ENCODE peak calls at places on chromosomes 3 and 15, in eight cellular contexts. H, M, L, Y, P, G, R and Q are unnamed samples.

GRCh38 chr3:160842021-160843005 is 86.3 kb downstream of the PPM1L start:
- DNase-seq in H (no peak), M (no peak), L (no peak), Y (no peak), P (no peak), G (no peak), R (no peak), Q (no peak)

GRCh38 chr3:192445768-192446644 is 281.3 kb downstream of the FGF12 start:
- DNase-seq in H (peak), M (no peak), L (no peak), Y (no peak), P (no peak), G (no peak), R (no peak), Q (no peak)

GRCh38 chr3:127211118-127212060 is 18.5 kb downstream of the PRR23E start:
- DNase-seq in H (no peak), M (no peak), L (no peak), Y (no peak), P (no peak), G (no peak), R (no peak), Q (peak)

GRCh38 chr3:123809597-123809996 is 74.5 kb downstream of the MYLK start:
- DNase-seq in H (no peak), M (no peak), L (no peak), Y (no peak), P (no peak), G (no peak), R (no peak), Q (no peak)

GRCh38 chr3:52453496-52454234 is at the start of gene TNNC1:
- DNase-seq in H (peak), M (no peak), L (no peak), Y (peak), P (no peak), G (no peak), R (peak), Q (no peak)

GRCh38 chr15:90560229-90560771 is 30.6 kb downstream of the CRTC3 start:
- DNase-seq in H (peak), M (no peak), L (no peak), Y (no peak), P (no peak), G (no peak), R (no peak), Q (no peak)

GRCh38 chr3:191300422-191300821 is 28.8 kb upstream of the CCDC50 start:
- DNase-seq in H (no peak), M (no peak), L (no peak), Y (no peak), P (no peak), G (no peak), R (no peak), Q (no peak)

GRCh38 chr3:141686477-141687280 is 51.4 kb upstream of the RNF7 start:
- DNase-seq in H (no peak), M (no peak), L (no peak), Y (peak), P (peak), G (peak), R (peak), Q (no peak)

GRCh38 chr3:52068055-52068704 is 11.8 kb upstream of the DUSP7 start:
- DNase-seq in H (no peak), M (no peak), L (no peak), Y (no peak), P (no peak), G (no peak), R (no peak), Q (no peak)

GRCh38 chr15:67406257-67406861 is 114.6 kb upstream of the C15orf61 start:
- DNase-seq in H (no peak), M (no peak), L (no peak), Y (no peak), P (no peak), G (no peak), R (no peak), Q (no peak)

GRCh38 chr3:177284383-177284881 is 87.2 kb upstream of the TBL1XR1 start:
- DNase-seq in H (peak), M (no peak), L (no peak), Y (peak), P (no peak), G (no peak), R (peak), Q (no peak)

GRCh38 chr3:124512881-124513609 is 217.2 kb upstream of the UMPS start:
- DNase-seq in H (peak), M (no peak), L (no peak), Y (peak), P (no peak), G (no peak), R (peak), Q (no peak)

GRCh38 chr3:27366062-27366591 is 3.1 kb downstream of the NEK10 start:
- DNase-seq in H (no peak), M (no peak), L (no peak), Y (peak), P (no peak), G (no peak), R (no peak), Q (no peak)

GRCh38 chr3:27368831-27369607 is at the start of gene NEK10:
- DNase-seq in H (peak), M (peak), L (peak), Y (peak), P (peak), G (peak), R (peak), Q (peak)
- TF ChIP-seq CTCF in H (no peak), M (peak), L (no peak), Y (no peak), P (no peak), G (no peak), R (no peak), Q (no peak)

GRCh38 chr3:39211332-39212130 is 19.1 kb upstream of the XIRP1 start:
- DNase-seq in H (no peak), M (no peak), L (no peak), Y (no peak), P (no peak), G (no peak), R (peak), Q (no peak)
- TF ChIP-seq CTCF in H (no peak), M (no peak), L (no peak), Y (no peak), P (no peak), G (no peak), R (peak), Q (no peak)

GRCh38 chr3:167913218-167913902 is 177.8 kb downstream of the SERPINI1 start:
- DNase-seq in H (peak), M (no peak), L (no peak), Y (no peak), P (no peak), G (no peak), R (peak), Q (no peak)
- TF ChIP-seq CTCF in H (peak), M (no peak), L (no peak), Y (no peak), P (no peak), G (no peak), R (peak), Q (no peak)

DNA sequence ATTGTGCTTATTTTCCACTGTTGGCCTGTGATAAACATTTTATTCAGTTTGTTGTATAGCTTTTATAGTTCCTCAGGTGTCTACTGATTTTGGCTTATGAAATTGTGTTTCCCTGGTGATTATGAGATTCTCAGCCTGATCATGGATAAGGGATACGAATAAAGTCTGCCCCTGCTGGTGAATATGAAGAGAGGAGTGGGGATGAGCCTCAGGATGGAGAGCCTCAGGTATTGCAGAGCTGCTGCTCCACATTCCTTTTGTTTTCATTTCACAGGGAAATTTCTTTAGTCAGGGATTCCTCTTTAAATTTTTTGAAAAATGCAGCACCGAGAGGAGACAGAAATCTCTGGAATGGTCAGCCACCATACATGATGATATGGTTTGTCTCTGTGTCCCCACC is 14.7 kb upstream of the RAB6B start:
- DNase-seq in H (no peak), M (no peak), L (no peak), Y (no peak), P (no peak), G (no peak), R (peak), Q (no peak)
- TF ChIP-seq CTCF in H (peak), M (no peak), L (no peak), Y (no peak), P (no peak), G (no peak), R (peak), Q (no peak)

DNA sequence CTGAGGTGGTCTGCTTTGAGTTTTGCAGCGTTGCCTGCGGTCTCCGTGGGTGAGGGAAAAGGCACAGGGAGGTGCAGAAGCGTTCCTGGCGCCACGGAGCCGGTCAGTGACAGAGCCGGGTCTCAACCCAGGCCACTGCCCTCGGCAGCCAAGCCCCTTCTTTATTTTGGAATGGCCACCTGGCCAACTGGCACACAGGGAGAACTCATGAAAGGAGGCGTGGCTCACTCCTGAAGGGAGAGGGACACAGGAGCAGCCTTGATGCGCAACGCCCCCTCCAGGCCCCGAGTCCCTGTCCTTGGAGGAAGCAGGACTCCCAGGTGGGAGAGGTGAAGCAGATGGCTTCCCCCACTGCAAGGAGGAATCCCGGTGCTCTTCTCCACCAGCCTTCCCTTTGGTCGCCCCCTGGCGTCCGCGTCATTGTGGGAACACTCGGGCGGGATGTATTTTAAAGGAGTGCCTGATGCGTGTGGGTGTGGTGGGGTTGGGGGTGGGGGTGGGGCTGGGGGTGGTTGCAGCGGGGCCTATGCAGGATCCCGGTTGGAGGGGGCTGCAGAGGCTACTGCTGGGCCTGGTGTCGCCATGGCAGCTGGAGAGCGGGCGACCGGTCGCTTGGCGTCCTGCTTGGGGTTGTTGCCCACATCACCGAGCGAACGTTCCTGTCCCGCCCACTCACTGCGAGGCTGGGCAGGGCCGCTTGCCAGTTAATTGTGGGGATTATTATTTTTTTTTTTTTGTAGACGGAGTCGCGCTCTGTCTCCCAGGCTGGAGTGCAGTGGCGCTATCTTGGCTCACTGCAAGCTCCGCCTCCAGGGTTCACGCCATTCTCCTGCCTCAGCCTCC is 32.6 kb downstream of the APBA2 start:
- DNase-seq in H (peak), M (no peak), L (no peak), Y (peak), P (no peak), G (no peak), R (peak), Q (no peak)
- TF ChIP-seq CTCF in H (peak), M (no peak), L (no peak), Y (peak), P (no peak), G (no peak), R (peak), Q (no peak)